ENCODE peak calls at places on chromosomes 6 and 20, in nine cellular contexts. F is GM13976, P is left ventricle myocardium inferior, Y is HFFc6, V is uterus, U is coronary artery, I is AG04450, G is right atrium auricular region, L is foreskin keratinocyte. M is an unnamed sample.

GRCh38 chr6:4665489-4666417 is 110.5 kb upstream of the CDYL start:
- DNase-seq in P (no peak), G (no peak), F (no peak), Y (no peak), U (no peak), I (no peak), L (no peak), V (no peak), M (peak; percentile 48)

GRCh38 chr6:31168606-31169005 is 1.9 kb downstream of the POU5F1 start:
- DNase-seq in P (no peak), L (no peak), G (no peak), U (no peak), F (no peak), I (no peak), V (no peak), Y (no peak), M (no peak)

GRCh38 chr20:18588554-18589043 is 745 bp downstream of the DTD1 start:
- DNase-seq in P (no peak), G (no peak), U (no peak), Y (no peak), L (no peak), F (no peak), I (no peak), V (peak; percentile 17), M (no peak)

GRCh38 chr6:139970591-139970991 is 596.1 kb upstream of the CITED2 start:
- DNase-seq in F (no peak), V (no peak), U (no peak), P (no peak), L (no peak), I (no peak), G (no peak), Y (no peak), M (no peak)

GRCh38 chr6:71289039-71289801 is 609 bp downstream of the OGFRL1 start:
- DNase-seq in U (peak; percentile 74), V (peak; percentile 36), L (no peak), Y (no peak), G (no peak), F (no peak), I (no peak), P (peak; percentile 33), M (no peak)

GRCh38 chr20:37933797-37934633 is 31.1 kb downstream of the VSTM2L start:
- DNase-seq in G (no peak), U (no peak), Y (no peak), V (no peak), I (no peak), F (no peak), L (no peak), P (no peak), M (no peak)

GRCh38 chr20:25032478-25033183 is 25.3 kb downstream of the ACSS1 start:
- DNase-seq in G (peak; percentile 77), U (no peak), P (peak; percentile 71), I (no peak), L (no peak), F (no peak), Y (no peak), V (peak; percentile 44), M (no peak)

GRCh38 chr20:47356526-47357295 is at the start of gene ZMYND8:
- DNase-seq in F (peak; percentile 90), Y (peak; percentile 91), G (peak; percentile 99), U (peak; percentile 94), P (peak; percentile 88), I (peak; percentile 81), L (peak; percentile 78), V (peak; percentile 97), M (peak; percentile 96)

GRCh38 chr6:8219352-8219943 is 117.1 kb upstream of the EEF1E1 start:
- DNase-seq in V (no peak), I (peak; percentile 27), P (no peak), F (peak; percentile 55), U (no peak), L (no peak), G (no peak), Y (peak; percentile 51), M (no peak)

GRCh38 chr20:11822116-11822794 is 95.4 kb upstream of the BTBD3 start:
- DNase-seq in U (no peak), P (no peak), F (no peak), I (no peak), L (no peak), G (no peak), Y (no peak), V (no peak), M (no peak)

GRCh38 chr6:36350681-36351091 is 14.0 kb upstream of the BNIP5 start:
- DNase-seq in F (no peak), L (no peak), P (no peak), G (peak; percentile 62), Y (peak; percentile 37), U (peak; percentile 82), I (peak; percentile 39), V (peak; percentile 81), M (no peak)

GRCh38 chr6:132179955-132180354 is 221.3 kb downstream of the MOXD1 start:
- DNase-seq in F (no peak), P (no peak), I (no peak), U (no peak), L (no peak), G (no peak), Y (no peak), V (no peak), M (no peak)

GRCh38 chr6:82182756-82183155 is 64.8 kb downstream of the IBTK start:
- DNase-seq in I (no peak), U (no peak), Y (peak; percentile 64), L (peak; percentile 11), F (no peak), V (no peak), P (no peak), G (no peak), M (no peak)

GRCh38 chr6:82179415-82179814 is 68.1 kb downstream of the IBTK start:
- DNase-seq in G (no peak), V (no peak), P (no peak), I (no peak), L (no peak), F (no peak), Y (no peak), U (no peak), M (no peak)

GRCh38 chr6:82178759-82179112 is 68.8 kb downstream of the IBTK start:
- DNase-seq in I (no peak), L (no peak), F (no peak), G (no peak), U (no peak), P (no peak), V (no peak), Y (no peak), M (no peak)

GRCh38 chr6:82176616-82177015 is 70.9 kb downstream of the IBTK start:
- DNase-seq in V (no peak), I (no peak), F (no peak), Y (no peak), U (no peak), P (no peak), L (no peak), G (no peak), M (no peak)

GRCh38 chr6:82178084-82178758 is 69.3 kb downstream of the IBTK start:
- DNase-seq in G (no peak), I (no peak), L (no peak), P (no peak), V (no peak), F (no peak), U (no peak), Y (peak; percentile 37), M (no peak)
- TF ChIP-seq CTCF in G (peak; percentile 74), I (peak; percentile 66), L (peak; percentile 76), P (peak; percentile 79), V (peak; percentile 40), F (no peak), U (no peak), Y (peak; percentile 83), M (peak; percentile 71)

GRCh38 chr6:142071981-142072380 is 60.7 kb upstream of the GJE1 start:
- DNase-seq in Y (no peak), F (no peak), V (no peak), P (no peak), G (no peak), U (no peak), L (no peak), I (no peak), M (no peak)
- TF ChIP-seq CTCF in Y (peak; percentile 55), F (no peak), V (no peak), P (no peak), G (no peak), U (no peak), L (peak; percentile 21), I (peak; percentile 17), M (no peak)

GRCh38 chr6:163672710-163673109 is 258.2 kb downstream of the QKI start:
- DNase-seq in U (no peak), P (no peak), G (no peak), I (no peak), Y (no peak), F (no peak), V (no peak), L (no peak), M (no peak)
- TF ChIP-seq CTCF in U (no peak), P (no peak), G (no peak), I (no peak), Y (no peak), F (no peak), V (no peak), L (no peak), M (no peak)

GRCh38 chr6:117481278-117481925 is 1.1 kb upstream of the DCBLD1 start:
- DNase-seq in L (no peak), F (peak; percentile 28), U (no peak), I (no peak), G (no peak), P (no peak), Y (no peak), V (no peak), M (no peak)

GRCh38 chr6:117483645-117484016 is 1.2 kb downstream of the DCBLD1 start:
- DNase-seq in F (peak; percentile 59), U (no peak), G (no peak), V (no peak), P (no peak), Y (peak; percentile 24), I (no peak), L (no peak), M (no peak)

GRCh38 chr6:117481926-117482239 is 591 bp upstream of the DCBLD1 start:
- DNase-seq in V (no peak), P (no peak), G (no peak), L (no peak), Y (peak; percentile 8), U (no peak), F (no peak), I (no peak), M (no peak)

GRCh38 chr6:117483004-117483644 is 650 bp downstream of the DCBLD1 start:
- DNase-seq in I (no peak), P (peak; percentile 66), G (peak; percentile 68), V (peak; percentile 41), F (peak; percentile 49), L (peak; percentile 28), Y (peak; percentile 54), U (peak; percentile 82), M (peak; percentile 87)

DNA sequence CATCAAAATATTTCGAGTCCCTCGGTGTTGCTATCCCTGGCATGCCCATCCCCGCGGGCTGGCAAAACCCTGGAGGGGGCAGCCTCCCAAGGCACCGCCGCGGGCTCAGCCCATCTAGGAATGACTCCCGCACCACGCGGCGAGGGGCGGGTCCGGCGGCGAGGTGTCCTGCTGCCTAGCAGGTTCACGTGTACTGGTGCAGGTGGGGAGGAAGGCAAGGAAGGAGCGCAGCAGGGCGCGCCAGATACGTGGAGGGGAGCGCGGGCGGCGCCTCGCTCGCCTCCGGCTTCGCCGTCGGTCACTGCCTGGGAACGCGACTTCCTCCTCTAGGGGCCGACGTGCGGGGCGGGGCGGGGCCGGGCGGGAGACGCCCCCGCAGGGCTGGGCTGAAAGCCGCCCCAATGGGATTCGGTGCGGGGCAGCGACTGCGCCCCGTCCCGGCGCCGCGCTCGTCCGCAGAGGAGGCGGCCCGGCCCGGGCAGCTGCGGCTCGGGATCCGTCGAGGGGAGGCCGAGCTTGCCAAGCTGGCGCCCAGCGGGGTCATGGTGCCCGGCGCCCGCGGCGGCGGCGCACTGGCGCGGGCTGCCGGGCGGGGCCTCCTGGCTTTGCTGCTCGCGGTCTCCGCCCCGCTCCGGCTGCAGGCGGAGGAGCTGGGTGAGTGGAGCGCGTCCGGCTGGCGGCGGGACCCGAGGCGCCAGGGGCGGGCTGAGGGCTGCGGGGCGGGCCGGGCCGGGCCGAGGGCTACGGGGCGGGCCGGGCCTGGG is at the start of gene DCBLD1:
- DNase-seq in I (no peak), G (peak; percentile 64), V (peak; percentile 68), U (peak; percentile 86), F (peak; percentile 87), P (peak; percentile 77), L (peak; percentile 67), Y (peak; percentile 76), M (peak; percentile 92)
- TF ChIP-seq CTCF in I (no peak), G (no peak), V (no peak), U (no peak), F (no peak), P (peak; percentile 28), L (no peak), Y (peak; percentile 22), M (peak; percentile 6)